ENCODE peak calls at places on chromosome 14, in ten cellular contexts. M is AG04449; W is K562; Q is colonic mucosa; N is fibroblast of lung; J is right atrium auricular region; L is CD8-positive, alpha-beta T cell; Y is epithelial cell of proximal tubule; A is GM23338; V is tibial artery. B is an unnamed sample.

GRCh38 chr14:88421286-88421685 is 35.8 kb downstream of the SPATA7 start:
- DNase-seq in M (no peak), W (no peak), Q (no peak), N (peak), J (no peak), L (no peak), Y (no peak), A (no peak), V (no peak), B (no peak)

GRCh38 chr14:70534904-70535303 is at the start of gene ADAM20:
- DNase-seq in M (no peak), W (no peak), Q (no peak), N (no peak), J (no peak), L (no peak), Y (no peak), A (no peak), V (no peak), B (no peak)

GRCh38 chr14:50977863-50978520 is 33.7 kb upstream of the PYGL start:
- DNase-seq in M (no peak), W (no peak), Q (no peak), N (no peak), J (no peak), L (no peak), Y (no peak), A (no peak), V (no peak), B (no peak)

GRCh38 chr14:38124496-38124895 is 83.2 kb upstream of the SSTR1 start:
- DNase-seq in M (no peak), W (no peak), Q (no peak), N (no peak), J (no peak), L (no peak), Y (no peak), A (no peak), V (no peak), B (no peak)

GRCh38 chr14:29419736-29420135 is 507.9 kb downstream of the PRKD1 start:
- DNase-seq in M (no peak), W (no peak), Q (no peak), N (no peak), J (no peak), L (no peak), Y (no peak), A (no peak), V (no peak), B (no peak)

GRCh38 chr14:85248881-85249635 is 280.9 kb upstream of the FLRT2 start:
- DNase-seq in M (no peak), W (no peak), Q (no peak), N (peak), J (no peak), L (no peak), Y (no peak), A (no peak), V (no peak), B (no peak)

GRCh38 chr14:92607702-92608429 is 94.3 kb downstream of the RIN3 start:
- DNase-seq in M (peak), W (no peak), Q (no peak), N (peak), J (no peak), L (no peak), Y (peak), A (no peak), V (no peak), B (no peak)

GRCh38 chr14:79693935-79694334 is 517.4 kb downstream of the DIO2 start:
- DNase-seq in M (no peak), W (no peak), Q (no peak), N (no peak), J (no peak), L (no peak), Y (no peak), A (no peak), V (no peak), B (no peak)

GRCh38 chr14:95895720-95896119 is 19.1 kb downstream of the TUNAR start:
- DNase-seq in M (no peak), W (peak), Q (no peak), N (no peak), J (no peak), L (no peak), Y (no peak), A (peak), V (no peak), B (no peak)

GRCh38 chr14:34098045-34098984 is 147.4 kb upstream of the EGLN3 start:
- DNase-seq in M (no peak), W (peak), Q (peak), N (peak), J (no peak), L (no peak), Y (no peak), A (peak), V (no peak), B (no peak)

DNA sequence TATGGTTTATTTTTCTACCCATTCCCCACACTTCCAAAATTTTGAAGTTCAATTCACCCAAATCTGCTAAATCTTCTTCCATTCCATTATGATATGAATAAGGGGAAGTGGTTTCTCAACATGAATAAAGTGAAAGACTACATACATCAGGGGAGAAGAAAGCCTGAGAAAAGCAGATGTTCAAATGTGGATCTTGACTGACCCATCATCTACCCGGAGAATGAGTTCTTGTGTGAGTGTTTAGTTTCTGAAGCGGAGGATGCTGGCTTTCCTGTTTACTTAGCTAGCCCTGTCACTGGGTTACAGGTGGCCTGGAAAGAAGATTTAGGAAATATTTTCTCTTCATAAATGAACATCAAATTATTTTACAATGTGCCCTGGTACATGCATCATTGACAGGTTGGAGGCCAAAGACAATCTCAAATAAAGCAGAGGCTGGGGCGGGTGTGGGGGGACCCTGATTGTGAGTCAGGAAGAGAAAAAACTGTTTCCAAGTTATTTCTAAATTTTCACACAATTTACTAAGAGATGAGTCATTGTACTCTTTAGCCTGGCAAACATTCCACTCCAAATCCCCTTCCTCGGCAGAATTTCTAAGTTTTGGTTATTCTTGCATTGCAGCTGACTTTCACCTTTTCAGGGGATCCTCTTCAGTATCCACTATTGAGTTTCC is 135.6 kb downstream of the SLC25A21 start:
- DNase-seq in M (no peak), W (no peak), Q (no peak), N (peak), J (no peak), L (no peak), Y (no peak), A (no peak), V (no peak), B (no peak)
- H3K4me3 ChIP-seq in M (no peak), W (no peak), Q (no peak), N (no peak), J (no peak), L (no peak), Y (no peak), A (no peak), V (no peak), B (no peak)

GRCh38 chr14:93987376-93987775 is 9.7 kb upstream of the CCDC197 start:
- DNase-seq in M (no peak), W (no peak), Q (no peak), N (no peak), J (no peak), L (no peak), Y (no peak), A (peak), V (no peak), B (no peak)
- H3K4me3 ChIP-seq in M (no peak), W (no peak), Q (no peak), N (no peak), J (no peak), L (no peak), Y (no peak), A (no peak), V (no peak), B (peak)

DNA sequence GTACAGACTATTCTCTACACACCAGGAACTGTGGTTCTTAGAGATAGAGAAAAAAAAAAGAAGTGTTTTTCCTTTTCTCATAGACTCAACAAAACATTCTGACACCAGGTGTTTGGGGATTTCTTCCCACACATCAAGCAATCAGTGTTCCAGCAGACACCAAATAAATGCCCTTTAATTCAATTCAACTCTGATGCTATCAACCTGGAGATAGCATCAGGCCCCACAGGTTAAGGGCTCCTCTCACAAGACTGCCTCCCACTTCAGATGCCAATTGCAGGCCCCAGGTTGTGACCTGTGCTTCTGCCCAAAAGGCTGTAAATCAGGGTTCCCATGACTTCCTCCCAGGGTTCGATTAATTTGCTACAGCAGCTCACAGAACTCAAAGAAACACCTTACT is 36.7 kb downstream of the RPS29 start:
- DNase-seq in M (no peak), W (no peak), Q (no peak), N (no peak), J (no peak), L (no peak), Y (no peak), A (no peak), V (no peak), B (no peak)
- H3K4me3 ChIP-seq in M (no peak), W (no peak), Q (no peak), N (no peak), J (no peak), L (no peak), Y (no peak), A (no peak), V (no peak), B (no peak)

GRCh38 chr14:77024171-77024627 is 4.3 kb downstream of the IRF2BPL start:
- DNase-seq in M (no peak), W (peak), Q (peak), N (peak), J (no peak), L (peak), Y (no peak), A (peak), V (no peak), B (peak)
- H3K4me3 ChIP-seq in M (peak), W (no peak), Q (peak), N (peak), J (peak), L (no peak), Y (peak), A (peak), V (peak), B (peak)

GRCh38 chr14:54570047-54570446 is 3.1 kb downstream of the SAMD4A start:
- DNase-seq in M (no peak), W (no peak), Q (no peak), N (no peak), J (no peak), L (no peak), Y (no peak), A (no peak), V (no peak), B (no peak)
- H3K4me3 ChIP-seq in M (peak), W (no peak), Q (no peak), N (peak), J (no peak), L (no peak), Y (peak), A (no peak), V (peak), B (peak)

DNA sequence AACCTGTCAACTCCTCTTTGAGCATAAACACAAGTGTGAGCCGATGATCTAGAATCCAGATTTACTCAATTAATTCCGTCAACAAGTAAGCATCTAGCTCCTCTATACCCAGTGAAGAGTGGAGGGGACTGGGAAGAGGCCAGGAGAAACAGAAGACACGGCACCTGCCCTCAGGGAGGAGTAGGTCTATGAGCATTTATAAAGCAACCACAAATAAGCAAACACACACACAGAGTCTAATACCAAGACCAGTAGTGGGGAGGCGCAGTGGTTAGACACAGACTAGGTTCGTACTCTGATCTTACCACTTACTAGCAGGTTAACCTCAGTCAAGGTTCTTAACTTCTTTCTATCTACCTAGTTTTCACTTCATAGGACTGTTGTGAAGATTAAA is 5.9 kb upstream of the FOXN3 start:
- DNase-seq in M (no peak), W (no peak), Q (no peak), N (no peak), J (no peak), L (no peak), Y (no peak), A (no peak), V (no peak), B (no peak)
- H3K4me3 ChIP-seq in M (no peak), W (no peak), Q (no peak), N (no peak), J (no peak), L (no peak), Y (no peak), A (no peak), V (no peak), B (no peak)